ENCODE peak calls at places on chromosomes 4 and X, in seven cellular contexts. R is aorta; G is cardiac muscle cell; T is effector memory CD4-positive, alpha-beta T cell; H is CD8-positive, alpha-beta T cell; M is PC-3; C is colonic mucosa. U is an unnamed sample. For H3K4me1, the result is how much of the 10 kb centered on the place peaks cover.

GRCh38 chrX:150913511-150913910 is 15.0 kb upstream of the CD99L2 start:
- DNase-seq in R (no peak), G (peak), T (no peak), H (no peak), M (no peak), C (no peak), U (no peak)

GRCh38 chrX:21440911-21441310 is 66.7 kb downstream of the CNKSR2 start:
- DNase-seq in R (no peak), G (no peak), T (no peak), H (no peak), M (no peak), C (no peak), U (no peak)

GRCh38 chr4:177447417-177448004 is 5.3 kb upstream of the AGA start:
- DNase-seq in R (no peak), G (no peak), T (no peak), H (no peak), M (no peak), C (no peak), U (no peak)

GRCh38 chrX:23935116-23935515 is 27.3 kb downstream of the CXorf58 start:
- DNase-seq in R (no peak), G (peak), T (no peak), H (no peak), M (no peak), C (no peak), U (no peak)

GRCh38 chr4:185597532-185598188 is 62.4 kb upstream of the PDLIM3 start:
- DNase-seq in R (peak), G (peak), T (peak), H (peak), M (peak), C (peak), U (peak)

GRCh38 chrX:40174594-40175415 is 77.0 kb upstream of the BCOR start:
- DNase-seq in R (peak), G (peak), T (no peak), H (no peak), M (peak), C (peak), U (peak)

GRCh38 chr4:105994061-105994460 is 98.8 kb downstream of the NPNT start:
- DNase-seq in R (no peak), G (no peak), T (no peak), H (no peak), M (no peak), C (no peak), U (no peak)

GRCh38 chrX:41921492-41922124 is 1.7 kb downstream of the CASK start:
- DNase-seq in R (no peak), G (peak), T (no peak), H (no peak), M (peak), C (no peak), U (no peak)

GRCh38 chrX:40165206-40165605 is 67.4 kb upstream of the BCOR start:
- DNase-seq in R (no peak), G (no peak), T (no peak), H (no peak), M (no peak), C (no peak), U (no peak)

GRCh38 chr4:177220376-177220775 is 89.3 kb upstream of the NEIL3 start:
- DNase-seq in R (no peak), G (peak), T (no peak), H (no peak), M (peak), C (no peak), U (no peak)

GRCh38 chrX:120310861-120311631 is at the start of gene TMEM255A:
- DNase-seq in R (no peak), G (peak), T (no peak), H (no peak), M (no peak), C (no peak), U (peak)

GRCh38 chrX:110359273-110359672 is 625 bp downstream of the RTL9 start:
- DNase-seq in R (no peak), G (peak), T (no peak), H (no peak), M (no peak), C (no peak), U (no peak)

GRCh38 chrX:22650691-22651090 is 349.1 kb upstream of the DDX53 start:
- DNase-seq in R (no peak), G (no peak), T (no peak), H (no peak), M (no peak), C (no peak), U (no peak)

GRCh38 chr4:149719357-149719756 is 96.3 kb downstream of the IQCM start:
- DNase-seq in R (no peak), G (no peak), T (no peak), H (no peak), M (no peak), C (no peak), U (no peak)

GRCh38 chr4:139635966-139636365 is 29.7 kb upstream of the MGST2 start:
- DNase-seq in R (no peak), G (no peak), T (no peak), H (no peak), M (peak), C (no peak), U (no peak)

GRCh38 chr4:156388826-156389225 is 435.2 kb upstream of the CTSO start:
- DNase-seq in R (no peak), G (peak), T (no peak), H (no peak), M (peak), C (no peak), U (no peak)

GRCh38 chr4:6539009-6539764 is 35.8 kb upstream of the MAN2B2 start:
- DNase-seq in R (no peak), G (no peak), T (no peak), H (no peak), M (no peak), C (no peak), U (no peak)

GRCh38 chrX:31166832-31167231 is 95.0 kb upstream of the FTHL17 start:
- DNase-seq in R (no peak), G (no peak), T (no peak), H (no peak), M (no peak), C (no peak), U (no peak)

GRCh38 chr4:135186002-135186401 is 984.4 kb upstream of the PABPC4L start:
- DNase-seq in R (no peak), G (no peak), T (no peak), H (no peak), M (no peak), C (no peak), U (no peak)

GRCh38 chr4:78410651-78411050 is 140.9 kb upstream of the ANXA3 start:
- DNase-seq in R (no peak), G (no peak), T (no peak), H (no peak), M (peak), C (no peak), U (no peak)

GRCh38 chr4:137106287-137106686 is 426.0 kb downstream of the PCDH18 start:
- DNase-seq in R (no peak), G (peak), T (no peak), H (no peak), M (no peak), C (no peak), U (no peak)

GRCh38 chr4:161827013-161827412 is 336.8 kb downstream of the FSTL5 start:
- DNase-seq in R (no peak), G (no peak), T (no peak), H (no peak), M (no peak), C (no peak), U (no peak)

GRCh38 chrX:44062842-44063241 is 89.7 kb upstream of the NDP start:
- DNase-seq in R (no peak), G (no peak), T (no peak), H (no peak), M (peak), C (no peak), U (no peak)

GRCh38 chr4:41134581-41134980 is 79.8 kb downstream of the APBB2 start:
- DNase-seq in R (no peak), G (peak), T (no peak), H (no peak), M (no peak), C (no peak), U (no peak)
- H3K4me1 ChIP-seq in R (under half), G (under half), T (under half), H (under half), M (under half), C (under half), U (under half)

DNA sequence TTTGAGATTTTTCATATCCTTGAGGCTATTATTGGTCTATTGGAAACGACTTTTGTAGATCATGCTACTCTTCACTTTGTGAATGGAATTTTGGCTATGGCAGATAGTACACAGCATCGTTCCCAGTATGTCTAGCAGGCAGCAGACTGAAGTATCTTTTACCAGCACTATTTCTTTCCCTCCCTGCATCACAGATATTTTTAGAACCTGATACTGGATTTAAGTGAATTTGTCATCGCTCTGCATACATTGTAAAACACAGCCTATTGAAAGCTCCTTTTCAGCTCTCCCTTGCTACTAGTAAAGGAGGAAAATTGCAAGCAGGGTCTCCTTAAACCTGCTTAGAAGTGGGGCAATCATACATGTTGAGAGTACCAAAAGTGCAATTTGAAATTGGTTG is 133.6 kb downstream of the LUZP4 start:
- DNase-seq in R (no peak), G (no peak), T (no peak), H (no peak), M (peak), C (no peak), U (no peak)
- H3K4me1 ChIP-seq in R (under half), G (under half), T (under half), H (under half), M (under half), C (under half), U (under half)

DNA sequence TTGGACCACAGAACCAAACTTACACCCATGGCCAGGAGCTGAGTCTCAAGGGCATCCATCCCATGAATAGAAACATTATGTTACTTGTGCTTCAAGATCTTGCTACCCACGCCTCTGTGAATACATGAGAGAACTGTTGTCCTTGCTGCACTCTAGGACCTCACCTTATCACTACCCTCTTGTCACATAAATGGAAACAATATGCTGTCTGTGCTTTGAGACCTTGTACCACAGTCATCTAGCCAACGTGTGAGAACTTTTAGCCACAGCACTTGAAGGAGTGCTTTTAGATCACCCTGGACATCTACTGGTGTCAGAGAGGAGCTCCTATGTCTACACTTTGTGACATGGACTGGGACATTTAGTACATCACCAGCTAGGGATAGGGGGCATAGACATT is 30.7 kb upstream of the HUWE1 start:
- DNase-seq in R (no peak), G (no peak), T (no peak), H (no peak), M (no peak), C (no peak), U (no peak)
- H3K4me1 ChIP-seq in R (under half), G (under half), T (under half), H (under half), M (half or more), C (under half), U (under half)

DNA sequence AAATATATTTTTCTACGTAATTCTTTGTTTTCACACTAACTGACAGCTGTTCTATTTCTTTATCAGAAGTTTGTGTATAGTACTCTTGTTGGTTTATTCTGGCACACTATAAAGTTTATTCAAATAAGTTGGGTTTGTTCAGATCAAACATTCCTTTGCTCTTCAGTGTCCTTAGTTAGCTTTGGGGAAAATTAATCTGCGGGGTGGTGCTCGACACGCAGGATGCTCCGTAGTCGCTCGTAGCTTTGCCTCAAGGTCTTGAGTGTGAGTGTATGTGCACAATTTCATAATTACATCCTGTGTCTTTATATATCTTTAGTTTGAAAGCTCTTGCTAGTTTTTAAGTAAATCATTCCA is 145.6 kb downstream of the STIM2 start:
- DNase-seq in R (no peak), G (no peak), T (no peak), H (no peak), M (peak), C (no peak), U (no peak)
- H3K4me1 ChIP-seq in R (under half), G (under half), T (under half), H (under half), M (half or more), C (under half), U (under half)

DNA sequence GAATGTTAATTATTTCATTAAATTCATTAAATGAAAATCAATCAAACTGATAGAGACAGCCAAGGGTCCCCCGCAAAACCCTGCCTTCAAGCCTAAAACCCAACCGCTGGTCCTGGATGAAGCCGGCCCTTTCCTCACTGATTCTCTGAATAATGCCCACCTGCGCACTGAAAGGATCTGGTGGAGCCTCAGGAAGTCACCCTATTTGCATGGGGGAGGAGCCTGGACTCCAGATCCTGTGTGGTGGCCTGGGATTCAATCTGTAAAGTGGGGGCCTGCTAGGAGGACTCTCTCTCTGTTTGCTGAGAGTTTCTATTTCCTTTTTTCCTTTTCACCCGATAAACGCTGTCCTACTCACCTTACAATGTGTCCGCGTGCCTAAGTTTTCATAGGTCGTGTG is 97.9 kb upstream of the ADAMTS3 start:
- DNase-seq in R (no peak), G (no peak), T (no peak), H (no peak), M (no peak), C (no peak), U (no peak)
- H3K4me1 ChIP-seq in R (under half), G (under half), T (under half), H (under half), M (under half), C (under half), U (under half)

GRCh38 chr4:3304831-3305609 is 12.2 kb downstream of the RGS12 start:
- DNase-seq in R (peak), G (peak), T (no peak), H (no peak), M (no peak), C (no peak), U (no peak)
- H3K4me1 ChIP-seq in R (under half), G (under half), T (under half), H (half or more), M (under half), C (under half), U (under half)

GRCh38 chrX:68579810-68580209 is 67.7 kb upstream of the STARD8 start:
- DNase-seq in R (no peak), G (no peak), T (no peak), H (no peak), M (no peak), C (no peak), U (no peak)
- H3K4me1 ChIP-seq in R (under half), G (under half), T (under half), H (under half), M (under half), C (under half), U (under half)

GRCh38 chr4:97924341-97924958 is 218.8 kb downstream of the STPG2 start:
- DNase-seq in R (no peak), G (no peak), T (no peak), H (no peak), M (no peak), C (no peak), U (no peak)
- H3K4me1 ChIP-seq in R (under half), G (under half), T (under half), H (under half), M (under half), C (under half), U (under half)

GRCh38 chr4:152665691-152666410 is 13.9 kb downstream of the TMEM154 start:
- DNase-seq in R (no peak), G (no peak), T (no peak), H (no peak), M (no peak), C (no peak), U (no peak)

GRCh38 chr4:152668338-152668964 is 11.3 kb downstream of the TMEM154 start:
- DNase-seq in R (no peak), G (no peak), T (no peak), H (no peak), M (no peak), C (no peak), U (no peak)

GRCh38 chr4:152666946-152667345 is 12.9 kb downstream of the TMEM154 start:
- DNase-seq in R (no peak), G (no peak), T (no peak), H (no peak), M (no peak), C (no peak), U (no peak)

GRCh38 chr4:152663203-152664066 is 16.4 kb downstream of the TMEM154 start:
- DNase-seq in R (no peak), G (no peak), T (no peak), H (no peak), M (no peak), C (no peak), U (no peak)

DNA sequence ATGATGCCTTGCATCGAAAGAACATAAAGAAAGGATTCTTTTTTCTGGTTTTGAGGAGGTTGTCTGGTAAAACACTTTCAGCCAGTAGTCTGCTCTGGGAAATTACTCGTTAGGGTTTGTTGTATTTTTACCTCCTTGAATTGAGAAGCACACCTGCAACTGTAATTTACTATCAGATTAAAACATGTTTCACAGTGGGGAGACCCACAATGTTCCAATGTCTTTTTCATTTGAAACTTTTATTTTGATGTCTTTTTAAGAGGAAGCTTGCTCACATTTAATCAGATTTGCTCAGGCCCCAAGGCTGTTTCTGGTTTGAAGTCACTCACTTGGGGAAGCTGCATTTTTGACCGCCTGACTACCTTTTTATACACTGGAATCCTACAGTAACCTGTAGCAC is 12.0 kb downstream of the TMEM154 start:
- DNase-seq in R (no peak), G (no peak), T (no peak), H (no peak), M (no peak), C (no peak), U (no peak)
- H3K4me1 ChIP-seq in R (under half), G (under half), T (under half), H (under half), M (under half), C (under half), U (under half)

U was measured in heart left ventricle.